ENCODE peak calls at places on chromosomes 13 and 19, in five cellular contexts. B is uterus, R is thyroid gland, D is lower lobe of right lung, L is hepatocyte. H is an unnamed sample.

GRCh38 chr13:23074054-23074805 is 106.5 kb upstream of the SGCG start:
- DNase-seq in B (peak; percentile 61), R (no peak), D (no peak), L (no peak), H (no peak)

GRCh38 chr13:32881792-32882175 is 134.4 kb upstream of the KL start:
- DNase-seq in B (no peak), R (no peak), D (no peak), L (no peak), H (no peak)

GRCh38 chr19:4555657-4556561 is 3.6 kb downstream of the SEMA6B start:
- DNase-seq in B (no peak), R (no peak), D (no peak), L (peak; percentile 5), H (no peak)

GRCh38 chr13:65154661-65155447 is 2075.3 kb downstream of the PCDH9 start:
- DNase-seq in B (no peak), R (no peak), D (no peak), L (no peak), H (no peak)

GRCh38 chr13:82717249-82717648 is 1165.0 kb downstream of the SLITRK1 start:
- DNase-seq in B (no peak), R (no peak), D (no peak), L (no peak), H (no peak)

GRCh38 chr13:113062691-113063090 is 42.9 kb upstream of the F7 start:
- DNase-seq in B (no peak), R (no peak), D (peak; percentile 11), L (no peak), H (no peak)

GRCh38 chr13:113552786-113553540 is 31.6 kb upstream of the TFDP1 start:
- DNase-seq in B (no peak), R (no peak), D (peak; percentile 22), L (no peak), H (no peak)

GRCh38 chr13:112735791-112736190 is 46.0 kb downstream of the ATP11A start:
- DNase-seq in B (no peak), R (no peak), D (no peak), L (no peak), H (no peak)

GRCh38 chr19:1172353-1173159 is 1.5 kb downstream of the SBNO2 start:
- DNase-seq in B (peak; percentile 65), R (peak; percentile 82), D (peak; percentile 50), L (peak; percentile 68), H (no peak)

GRCh38 chr19:32824136-32824835 is 45.3 kb downstream of the SLC7A9 start:
- DNase-seq in B (no peak), R (no peak), D (no peak), L (no peak), H (no peak)

GRCh38 chr19:15028490-15028889 is 20.8 kb upstream of the CASP14 start:
- DNase-seq in B (no peak), R (no peak), D (no peak), L (no peak), H (no peak)

GRCh38 chr19:22606954-22607652 is 27.0 kb upstream of the ZNF492 start:
- DNase-seq in B (no peak), R (no peak), D (no peak), L (no peak), H (no peak)

GRCh38 chr13:20381401-20381800 is 144.3 kb downstream of the CRYL1 start:
- DNase-seq in B (no peak), R (no peak), D (no peak), L (no peak), H (no peak)

GRCh38 chr13:112032186-112032835 is 34.6 kb upstream of the SOX1 start:
- DNase-seq in B (no peak), R (peak; percentile 8), D (no peak), L (no peak), H (no peak)

GRCh38 chr19:40612831-40613668 is 11.9 kb downstream of the LTBP4 start:
- DNase-seq in B (peak; percentile 67), R (peak; percentile 56), D (peak; percentile 85), L (peak; percentile 72), H (no peak)

GRCh38 chr13:84025828-84026227 is 143.6 kb upstream of the SLITRK1 start:
- DNase-seq in B (no peak), R (no peak), D (no peak), L (no peak), H (no peak)

GRCh38 chr13:112722433-112723250 is 32.8 kb downstream of the ATP11A start:
- DNase-seq in B (peak; percentile 79), R (peak; percentile 69), D (peak; percentile 74), L (peak; percentile 87), H (peak; percentile 41)

GRCh38 chr13:57438072-57438471 is 193.5 kb upstream of the PCDH17 start:
- DNase-seq in B (no peak), R (no peak), D (no peak), L (no peak), H (no peak)

GRCh38 chr13:69857188-69857821 is 250.3 kb upstream of the ATXN8OS start:
- DNase-seq in B (no peak), R (no peak), D (no peak), L (peak; percentile 83), H (no peak)

GRCh38 chr19:47427241-47428176 is 8.2 kb upstream of the MEIS3 start:
- DNase-seq in B (peak; percentile 81), R (peak; percentile 57), D (peak; percentile 69), L (peak; percentile 84), H (peak; percentile 53)

GRCh38 chr13:26964278-26965057 is 203.9 kb upstream of the GPR12 start:
- DNase-seq in B (no peak), R (no peak), D (no peak), L (no peak), H (no peak)

GRCh38 chr19:10189631-10190425 is 4.9 kb downstream of the DNMT1 start:
- DNase-seq in B (no peak), R (no peak), D (no peak), L (no peak), H (no peak)

GRCh38 chr19:18230941-18231734 is 4.9 kb upstream of the PDE4C start:
- DNase-seq in B (no peak), R (no peak), D (no peak), L (no peak), H (no peak)

GRCh38 chr13:76887070-76887563 is 912 bp upstream of the KCTD12 start:
- DNase-seq in B (peak; percentile 31), R (no peak), D (no peak), L (peak; percentile 23), H (no peak)

GRCh38 chr13:59877933-59878332 is 285.8 kb downstream of the DIAPH3 start:
- DNase-seq in B (no peak), R (no peak), D (no peak), L (no peak), H (no peak)

GRCh38 chr19:47240996-47241918 is 10.3 kb upstream of the BBC3 start:
- DNase-seq in B (peak; percentile 86), R (peak; percentile 82), D (peak; percentile 83), L (peak; percentile 97), H (no peak)

GRCh38 chr13:60448907-60449510 is 52.0 kb downstream of the TDRD3 start:
- DNase-seq in B (no peak), R (no peak), D (no peak), L (peak; percentile 58), H (no peak)

GRCh38 chr13:98216135-98216565 is 39.1 kb upstream of the RNF113B start:
- DNase-seq in B (peak; percentile 32), R (peak; percentile 95), D (no peak), L (no peak), H (no peak)

GRCh38 chr19:55696301-55697068 is 21.5 kb downstream of the EPN1 start:
- DNase-seq in B (no peak), R (no peak), D (peak; percentile 20), L (no peak), H (no peak)
- H3K27ac ChIP-seq in B (no peak overlapping the region), R (no peak overlapping the region), D (no peak overlapping the region), L (no peak overlapping the region), H (no peak overlapping the region)

DNA sequence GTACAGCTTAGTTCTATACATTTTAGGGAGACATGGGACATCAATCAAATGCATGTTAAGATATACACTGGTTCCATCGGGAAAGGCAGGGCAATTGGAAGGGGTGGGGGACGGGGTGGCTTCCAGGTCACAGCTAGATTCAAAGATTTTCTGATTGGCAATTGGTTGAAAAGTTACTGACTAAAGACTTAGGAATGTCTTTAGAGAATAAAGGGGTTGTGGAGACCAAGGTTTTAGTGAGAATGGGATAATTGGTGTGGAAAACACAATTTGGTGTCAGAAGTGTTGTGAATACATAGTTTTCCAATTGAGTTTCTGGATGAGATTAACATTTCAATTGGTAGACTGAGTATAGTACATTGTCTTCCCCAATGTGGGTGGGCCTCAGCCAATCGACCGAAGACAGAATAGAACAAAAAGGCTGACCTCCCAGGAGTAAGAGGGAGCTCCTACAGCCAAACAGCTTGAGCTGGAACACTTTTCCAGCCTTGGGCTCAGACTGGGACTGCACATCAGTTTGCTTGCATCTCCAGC is 988 bp upstream of the CCDC169 start:
- DNase-seq in B (no peak), R (no peak), D (no peak), L (no peak), H (no peak)
- H3K27ac ChIP-seq in B (peak overlapping the region; percentile 80), R (peak overlapping the region; percentile 87), D (no peak overlapping the region), L (peak overlapping the region; percentile 58), H (no peak overlapping the region)

DNA sequence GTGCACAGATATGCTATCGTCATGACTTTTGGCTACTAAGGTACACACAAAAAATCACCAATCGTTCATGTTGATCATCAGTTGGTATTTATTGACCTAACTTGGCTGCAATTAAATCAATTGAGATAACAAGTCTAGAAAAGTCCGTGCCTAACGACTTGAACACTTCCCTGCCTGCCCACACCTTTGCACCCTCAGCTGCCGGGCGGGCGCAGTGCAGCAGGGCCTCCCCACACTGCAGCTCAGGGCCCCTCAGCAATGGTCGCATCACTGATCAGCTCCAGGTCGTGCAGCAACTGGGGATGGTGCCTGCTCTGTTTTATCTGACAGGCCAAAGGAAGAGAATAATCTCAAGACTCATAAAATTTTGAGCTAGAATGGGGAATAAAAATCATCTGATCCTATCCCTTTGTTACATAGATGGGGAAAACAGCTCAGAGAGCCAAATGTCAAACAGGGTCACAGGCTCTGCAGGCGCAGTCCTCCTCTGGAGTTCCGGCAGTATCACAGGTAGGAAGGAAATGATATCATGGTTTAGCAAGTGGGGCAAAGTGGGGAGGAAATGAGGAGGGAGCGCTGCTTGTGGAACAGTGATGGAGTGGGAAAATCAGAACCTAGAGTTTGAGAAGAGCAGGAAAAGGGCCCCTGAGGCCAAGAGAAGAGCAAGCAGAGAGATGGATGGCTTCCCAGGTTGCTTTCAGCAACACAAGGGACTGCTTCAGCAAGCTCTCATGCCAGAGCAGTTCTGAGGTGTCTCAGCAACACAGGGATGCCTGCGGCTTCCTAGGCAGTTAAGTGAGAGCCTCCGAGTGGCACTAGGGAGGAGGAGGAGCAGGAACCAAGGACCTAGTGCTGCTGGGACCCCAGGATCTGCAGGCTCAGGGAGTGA is 57.5 kb downstream of the SLC7A1 start:
- DNase-seq in B (no peak), R (no peak), D (no peak), L (no peak), H (no peak)
- H3K27ac ChIP-seq in B (peak overlapping the region; percentile 42), R (no peak overlapping the region), D (no peak overlapping the region), L (no peak overlapping the region), H (no peak overlapping the region)

DNA sequence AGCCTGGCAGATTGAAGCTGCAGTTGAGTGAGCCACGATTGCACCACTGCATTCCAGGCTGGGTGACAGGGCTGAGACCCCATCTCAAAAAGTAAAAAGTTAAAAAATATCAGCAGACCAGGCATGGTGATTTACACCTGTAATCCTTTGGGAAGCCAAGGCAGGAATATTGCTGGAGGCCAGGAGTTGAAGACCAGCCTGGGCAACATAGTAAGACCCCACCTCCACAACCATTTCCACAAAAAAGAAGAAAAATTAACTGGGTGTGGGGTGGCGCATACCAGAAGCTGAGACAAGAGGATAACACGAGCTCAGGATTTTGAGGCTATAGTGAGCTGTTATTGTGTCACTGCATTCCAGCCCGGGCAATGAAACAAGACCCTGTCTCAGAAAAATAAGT is 2.9 kb downstream of the MAG start:
- DNase-seq in B (no peak), R (no peak), D (no peak), L (no peak), H (no peak)
- H3K27ac ChIP-seq in B (no peak overlapping the region), R (no peak overlapping the region), D (no peak overlapping the region), L (no peak overlapping the region), H (no peak overlapping the region)

GRCh38 chr13:92196566-92197256 is 798.3 kb downstream of the GPC5 start:
- DNase-seq in B (no peak), R (no peak), D (no peak), L (no peak), H (no peak)
- H3K27ac ChIP-seq in B (no peak overlapping the region), R (no peak overlapping the region), D (no peak overlapping the region), L (no peak overlapping the region), H (no peak overlapping the region)